ENCODE peak calls at places on chromosomes 12 and 14, in seven cellular contexts. I is IMR-90, L is cardiac muscle cell, G is transverse colon, E is DND-41, F is aorta, V is hepatocyte. C is an unnamed sample. For H3K36me3, the result is how much of the 10 kb centered on the place peaks cover.

GRCh38 chr14:31441273-31442110 is 15.8 kb downstream of the DTD2 start:
- DNase-seq in G (no peak), I (peak), F (no peak), L (no peak), E (no peak), V (no peak), C (no peak)

GRCh38 chr12:116466536-116466935 is 92.6 kb upstream of the MAP1LC3B2 start:
- DNase-seq in F (peak), G (no peak), I (peak), E (no peak), L (no peak), V (peak), C (no peak)

GRCh38 chr12:43332977-43333649 is 218.9 kb downstream of the ADAMTS20 start:
- DNase-seq in V (peak), E (no peak), F (no peak), L (peak), I (peak), G (no peak), C (no peak)

GRCh38 chr14:64447890-64448667 is 17.2 kb upstream of the AKAP5 start:
- DNase-seq in G (no peak), V (no peak), L (no peak), E (no peak), F (no peak), I (no peak), C (no peak)

GRCh38 chr12:101694297-101694848 is 3.1 kb upstream of the CHPT1 start:
- DNase-seq in L (no peak), G (no peak), E (no peak), I (peak), F (no peak), V (no peak), C (no peak)

GRCh38 chr12:107760207-107760816 is 625 bp downstream of the PRDM4 start:
- DNase-seq in I (peak), V (peak), F (peak), E (peak), L (peak), G (peak), C (peak)

GRCh38 chr14:76768671-76769500 is 7.6 kb downstream of the VASH1 start:
- DNase-seq in V (no peak), E (no peak), G (no peak), F (peak), I (no peak), L (no peak), C (no peak)

GRCh38 chr12:4242595-4242994 is 31.0 kb upstream of the CCND2 start:
- DNase-seq in L (peak), F (no peak), G (no peak), I (no peak), E (no peak), V (no peak), C (no peak)

DNA sequence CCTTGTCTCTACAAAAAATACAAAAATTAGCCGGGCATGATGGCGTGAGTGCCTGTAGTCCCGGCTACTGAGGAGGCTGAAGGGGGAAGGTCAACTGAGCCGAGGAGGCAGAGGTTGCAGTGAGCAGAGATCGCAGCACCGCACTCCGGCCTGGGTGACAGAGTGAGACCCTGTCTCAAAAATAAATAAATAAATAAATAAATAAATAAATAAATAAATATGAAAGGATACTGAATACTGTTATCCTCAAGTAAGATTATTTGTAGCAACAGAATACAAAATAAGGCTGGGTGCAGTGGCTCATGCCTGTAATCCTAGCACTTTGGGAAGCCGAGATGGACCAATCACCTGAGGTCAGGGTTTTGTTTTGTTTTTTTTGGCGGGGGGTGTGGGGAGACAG is 1.9 kb downstream of the RNF41 start:
- DNase-seq in F (no peak), V (no peak), G (no peak), I (no peak), L (no peak), E (no peak), C (no peak)
- H3K36me3 ChIP-seq in F (under half), V (under half), G (under half), I (under half), L (under half), E (under half), C (under half)

GRCh38 chr12:30796891-30797371 is 42.2 kb upstream of the CAPRIN2 start:
- DNase-seq in V (peak), E (no peak), G (no peak), L (peak), I (peak), F (no peak), C (peak)

GRCh38 chr12:30794591-30795409 is 40.0 kb upstream of the CAPRIN2 start:
- DNase-seq in F (no peak), G (no peak), I (peak), L (no peak), V (peak), E (no peak), C (no peak)

GRCh38 chr12:30795410-30795659 is 40.6 kb upstream of the CAPRIN2 start:
- DNase-seq in E (no peak), I (no peak), L (no peak), G (no peak), V (no peak), F (no peak), C (no peak)

GRCh38 chr12:30796508-30796780 is 41.7 kb upstream of the CAPRIN2 start:
- DNase-seq in L (peak), F (peak), V (peak), G (peak), I (peak), E (no peak), C (peak)

GRCh38 chr12:30795660-30796507 is 41.1 kb upstream of the CAPRIN2 start:
- DNase-seq in F (peak), L (peak), G (peak), I (peak), V (peak), E (no peak), C (peak)
- H3K27ac ChIP-seq in F (peak), L (no peak), G (no peak), I (peak), V (no peak), E (no peak), C (peak)

GRCh38 chr14:54775486-54776100 is 127.0 kb downstream of the GCH1 start:
- DNase-seq in V (no peak), G (no peak), F (no peak), I (no peak), E (no peak), L (no peak), C (no peak)
- H3K36me3 ChIP-seq in V (under half), G (under half), F (under half), I (under half), E (under half), L (under half), C (under half)

GRCh38 chr12:94173660-94174265 is 25.4 kb downstream of the PLXNC1 start:
- DNase-seq in V (no peak), F (no peak), G (peak), I (no peak), E (peak), L (no peak), C (no peak)

GRCh38 chr12:94172031-94172430 is 23.7 kb downstream of the PLXNC1 start:
- DNase-seq in V (no peak), G (peak), L (no peak), I (peak), F (no peak), E (peak), C (no peak)

GRCh38 chr12:94174576-94174975 is 26.2 kb downstream of the PLXNC1 start:
- DNase-seq in E (peak), L (no peak), V (no peak), I (no peak), G (peak), F (no peak), C (no peak)

GRCh38 chr12:94171595-94171930 is 23.2 kb downstream of the PLXNC1 start:
- DNase-seq in L (no peak), E (no peak), F (no peak), I (peak), V (no peak), G (no peak), C (no peak)

DNA sequence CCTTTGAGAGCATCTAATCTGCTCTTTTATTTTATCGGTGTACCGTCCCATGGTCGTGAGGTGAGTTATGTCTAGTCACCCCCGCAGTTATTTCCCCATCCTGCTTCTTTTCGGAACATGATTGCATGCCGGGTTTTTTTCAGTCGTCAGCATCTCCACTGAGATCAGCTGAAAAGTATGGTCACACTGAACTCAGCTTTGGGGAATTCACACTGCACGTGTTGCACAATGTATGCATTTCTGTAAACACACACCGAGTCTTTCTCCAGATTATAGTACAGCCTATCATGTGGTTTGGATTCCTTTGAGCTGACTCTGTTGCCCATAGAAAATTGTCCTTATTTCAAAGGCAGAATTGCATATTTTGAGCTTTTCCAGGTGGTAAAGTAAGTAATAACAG is 24.6 kb downstream of the PLXNC1 start:
- DNase-seq in F (no peak), G (peak), I (peak), L (no peak), V (peak), E (no peak), C (peak)
- H3K27ac ChIP-seq in F (no peak), G (peak), I (no peak), L (no peak), V (peak), E (no peak), C (no peak)

GRCh38 chr14:104718871-104719270 is 5.2 kb upstream of the ADSS1 start:
- DNase-seq in F (no peak), G (no peak), I (no peak), E (no peak), L (no peak), V (no peak), C (no peak)
- H3K36me3 ChIP-seq in F (under half), G (under half), I (under half), E (under half), L (under half), V (under half), C (under half)

C was measured in SJCRH30.